ENCODE peak calls at places on chromosomes 6 and 20, in eight cellular contexts. M is kidney tubule cell; I is activated gamma-delta T cell; T is iPS-NIHi11; F is stimulated activated CD8-positive, alpha-beta memory T cell treated with anti-CD3 and anti-CD28 coated beads, Interleukin-15, amount 100 ng/mL, for 4 hours; N is left colon; Y is MV-4-11; Z is brain microvascular endothelial cell. L is an unnamed sample.

GRCh38 chr6:34412643-34413214 is 13.1 kb downstream of the RPS10 start:
- DNase-seq in N (no peak), M (peak; percentile 73), I (no peak), Z (no peak), T (no peak), Y (no peak), F (no peak), L (no peak)

GRCh38 chr6:147508871-147509608 is 550 bp downstream of the SAMD5 start:
- DNase-seq in I (no peak), T (peak; percentile 54), F (no peak), Z (no peak), M (no peak), Y (no peak), N (peak; percentile 32), L (peak; percentile 59)

GRCh38 chr6:34196833-34197195 is 39.9 kb upstream of the HMGA1 start:
- DNase-seq in Z (no peak), F (no peak), T (no peak), N (peak; percentile 17), M (no peak), Y (no peak), I (no peak), L (no peak)

GRCh38 chr6:159959165-159959975 is 9.5 kb upstream of the IGF2R start:
- DNase-seq in Y (peak; percentile 95), T (no peak), F (no peak), Z (no peak), N (no peak), M (no peak), I (no peak), L (no peak)

GRCh38 chr6:138618168-138618567 is 118.9 kb upstream of the NHSL1 start:
- DNase-seq in T (no peak), F (no peak), M (no peak), N (no peak), Y (no peak), I (no peak), Z (no peak), L (no peak)

GRCh38 chr6:111478749-111479148 is 4.3 kb downstream of the REV3L start:
- DNase-seq in T (peak; percentile 28), Y (peak; percentile 77), Z (peak; percentile 27), F (no peak), I (no peak), M (peak; percentile 60), N (no peak), L (no peak)

GRCh38 chr6:129183681-129184216 is 300.8 kb downstream of the LAMA2 start:
- DNase-seq in T (no peak), M (peak; percentile 4), Y (peak; percentile 43), I (no peak), F (no peak), Z (peak; percentile 43), N (no peak), L (no peak)

GRCh38 chr6:128242765-128243403 is 277.5 kb downstream of the PTPRK start:
- DNase-seq in I (no peak), N (no peak), Z (peak; percentile 63), M (peak; percentile 17), F (no peak), Y (no peak), T (no peak), L (no peak)

GRCh38 chr6:20877008-20877937 is 343.0 kb downstream of the CDKAL1 start:
- DNase-seq in N (peak; percentile 16), F (no peak), I (no peak), Z (peak; percentile 90), M (peak; percentile 99), Y (peak; percentile 90), T (no peak), L (no peak)

GRCh38 chr20:64247312-64247627 is 8.3 kb upstream of the PCMTD2 start:
- DNase-seq in T (no peak), I (no peak), M (no peak), Z (no peak), F (no peak), Y (no peak), N (no peak), L (no peak)

GRCh38 chr6:112189494-112189893 is 64.9 kb downstream of the LAMA4 start:
- DNase-seq in N (no peak), F (no peak), Y (no peak), M (peak; percentile 49), T (no peak), Z (no peak), I (no peak), L (no peak)

GRCh38 chr6:154901856-154902552 is 93.1 kb upstream of the TIAM2 start:
- DNase-seq in T (no peak), F (no peak), Y (no peak), Z (no peak), I (no peak), N (no peak), M (no peak), L (no peak)

GRCh38 chr6:136683209-136683941 is 108.9 kb downstream of the MAP3K5 start:
- DNase-seq in Y (no peak), Z (no peak), T (no peak), N (no peak), I (no peak), F (no peak), M (no peak), L (no peak)

L was measured in ecto neural progenitor cell.